ENCODE peak calls at places on chromosomes 2 and 18, in six cellular contexts. One of them, this sample, is unnamed.

GRCh38 chr2:181528441-181528840 is 71.3 kb downstream of the ITGA4 start:
- DNase-seq in heart right ventricle: no peak
- DNase-seq in SHP77: no peak
- DNase-seq in AG09319: no peak
- DNase-seq in T-helper 1 cell: no peak
- DNase-seq in H9: no peak
- DNase-seq in this sample: no peak

GRCh38 chr18:60215432-60215831 is 157.1 kb downstream of the MC4R start:
- DNase-seq in heart right ventricle: no peak
- DNase-seq in SHP77: no peak
- DNase-seq in AG09319: no peak
- DNase-seq in T-helper 1 cell: no peak
- DNase-seq in H9: no peak
- DNase-seq in this sample: no peak

GRCh38 chr2:10916953-10917352 is 5.2 kb downstream of the KCNF1 start:
- DNase-seq in heart right ventricle: no peak
- DNase-seq in SHP77: no peak
- DNase-seq in AG09319: no peak
- DNase-seq in T-helper 1 cell: no peak
- DNase-seq in H9: peak
- DNase-seq in this sample: no peak

GRCh38 chr2:72915907-72916742 is 1.2 kb upstream of the EMX1 start:
- DNase-seq in heart right ventricle: no peak
- DNase-seq in SHP77: no peak
- DNase-seq in AG09319: no peak
- DNase-seq in T-helper 1 cell: peak
- DNase-seq in H9: peak
- DNase-seq in this sample: no peak

GRCh38 chr2:43344911-43345373 is 118.5 kb upstream of the ZFP36L2 start:
- DNase-seq in heart right ventricle: no peak
- DNase-seq in SHP77: no peak
- DNase-seq in AG09319: no peak
- DNase-seq in T-helper 1 cell: no peak
- DNase-seq in H9: no peak
- DNase-seq in this sample: no peak

GRCh38 chr2:219539926-219540678 is 3.5 kb downstream of the CHPF start:
- DNase-seq in heart right ventricle: no peak
- DNase-seq in SHP77: no peak
- DNase-seq in AG09319: no peak
- DNase-seq in T-helper 1 cell: no peak
- DNase-seq in H9: no peak
- DNase-seq in this sample: no peak

GRCh38 chr18:46294325-46294724 is 190.1 kb downstream of the HAUS1 start:
- DNase-seq in heart right ventricle: no peak
- DNase-seq in SHP77: no peak
- DNase-seq in AG09319: no peak
- DNase-seq in T-helper 1 cell: no peak
- DNase-seq in H9: peak
- DNase-seq in this sample: no peak

GRCh38 chr2:60460577-60461420 is 92.7 kb downstream of the BCL11A start:
- DNase-seq in heart right ventricle: no peak
- DNase-seq in SHP77: no peak
- DNase-seq in AG09319: no peak
- DNase-seq in T-helper 1 cell: no peak
- DNase-seq in H9: no peak
- DNase-seq in this sample: no peak

GRCh38 chr2:27809761-27810241 is 38.3 kb downstream of the MRPL33 start:
- DNase-seq in heart right ventricle: no peak
- DNase-seq in SHP77: no peak
- DNase-seq in AG09319: no peak
- DNase-seq in T-helper 1 cell: peak
- DNase-seq in H9: no peak
- DNase-seq in this sample: no peak

GRCh38 chr2:217666338-217666737 is 336.5 kb downstream of the TNS1 start:
- DNase-seq in heart right ventricle: no peak
- DNase-seq in SHP77: no peak
- DNase-seq in AG09319: no peak
- DNase-seq in T-helper 1 cell: no peak
- DNase-seq in H9: no peak
- DNase-seq in this sample: no peak

GRCh38 chr2:656676-657075 is 20.5 kb downstream of the TMEM18 start:
- DNase-seq in heart right ventricle: no peak
- DNase-seq in SHP77: no peak
- DNase-seq in AG09319: no peak
- DNase-seq in T-helper 1 cell: no peak
- DNase-seq in H9: no peak
- DNase-seq in this sample: no peak

GRCh38 chr2:176960736-176961135 is 251.9 kb upstream of the HNRNPA3 start:
- DNase-seq in heart right ventricle: no peak
- DNase-seq in SHP77: no peak
- DNase-seq in AG09319: no peak
- DNase-seq in T-helper 1 cell: no peak
- DNase-seq in H9: no peak
- DNase-seq in this sample: no peak

GRCh38 chr2:238094438-238095022 is 5.6 kb upstream of the ESPNL start:
- DNase-seq in heart right ventricle: no peak
- DNase-seq in SHP77: no peak
- DNase-seq in AG09319: no peak
- DNase-seq in T-helper 1 cell: no peak
- DNase-seq in H9: no peak
- DNase-seq in this sample: no peak

GRCh38 chr2:48946444-48947048 is 191.0 kb upstream of the LHCGR start:
- DNase-seq in heart right ventricle: no peak
- DNase-seq in SHP77: peak
- DNase-seq in AG09319: no peak
- DNase-seq in T-helper 1 cell: peak
- DNase-seq in H9: peak
- DNase-seq in this sample: peak

GRCh38 chr2:178799305-178799704 is 7.9 kb downstream of the TTN start:
- DNase-seq in heart right ventricle: no peak
- DNase-seq in SHP77: no peak
- DNase-seq in AG09319: no peak
- DNase-seq in T-helper 1 cell: no peak
- DNase-seq in H9: no peak
- DNase-seq in this sample: no peak

GRCh38 chr2:229714736-229715541 is 584 bp upstream of the DNER start:
- DNase-seq in heart right ventricle: peak
- DNase-seq in SHP77: peak
- DNase-seq in AG09319: peak
- DNase-seq in T-helper 1 cell: peak
- DNase-seq in H9: peak
- DNase-seq in this sample: no peak

GRCh38 chr18:52310651-52311050 is 29.3 kb upstream of the DCC start:
- DNase-seq in heart right ventricle: no peak
- DNase-seq in SHP77: no peak
- DNase-seq in AG09319: no peak
- DNase-seq in T-helper 1 cell: no peak
- DNase-seq in H9: no peak
- DNase-seq in this sample: no peak

GRCh38 chr2:24708537-24709152 is 84.5 kb downstream of the PTRHD1 start:
- DNase-seq in heart right ventricle: no peak
- DNase-seq in SHP77: no peak
- DNase-seq in AG09319: no peak
- DNase-seq in T-helper 1 cell: no peak
- DNase-seq in H9: no peak
- DNase-seq in this sample: no peak

GRCh38 chr2:17309741-17310339 is 208.4 kb downstream of the RAD51AP2 start:
- DNase-seq in heart right ventricle: no peak
- DNase-seq in SHP77: peak
- DNase-seq in AG09319: peak
- DNase-seq in T-helper 1 cell: peak
- DNase-seq in H9: peak
- DNase-seq in this sample: no peak

GRCh38 chr2:151766421-151767153 is 32.3 kb upstream of the NEB start:
- DNase-seq in heart right ventricle: no peak
- DNase-seq in SHP77: no peak
- DNase-seq in AG09319: no peak
- DNase-seq in T-helper 1 cell: peak
- DNase-seq in H9: no peak
- DNase-seq in this sample: no peak

GRCh38 chr2:149989447-149990063 is 402.0 kb upstream of the MMADHC start:
- DNase-seq in heart right ventricle: no peak
- DNase-seq in SHP77: no peak
- DNase-seq in AG09319: no peak
- DNase-seq in T-helper 1 cell: no peak
- DNase-seq in H9: no peak
- DNase-seq in this sample: no peak

GRCh38 chr2:174025271-174026121 is 60.3 kb upstream of the SP3 start:
- DNase-seq in heart right ventricle: peak
- DNase-seq in SHP77: no peak
- DNase-seq in AG09319: peak
- DNase-seq in T-helper 1 cell: no peak
- DNase-seq in H9: no peak
- DNase-seq in this sample: no peak

GRCh38 chr18:64052772-64053171 is 82.9 kb downstream of the SERPINB8 start:
- DNase-seq in heart right ventricle: no peak
- DNase-seq in SHP77: no peak
- DNase-seq in AG09319: no peak
- DNase-seq in T-helper 1 cell: no peak
- DNase-seq in H9: no peak
- DNase-seq in this sample: no peak

GRCh38 chr18:80103231-80103630 is 5.8 kb upstream of the ADNP2 start:
- DNase-seq in heart right ventricle: no peak
- DNase-seq in SHP77: no peak
- DNase-seq in AG09319: no peak
- DNase-seq in T-helper 1 cell: no peak
- DNase-seq in H9: no peak
- DNase-seq in this sample: no peak

GRCh38 chr2:60317831-60318230 is 235.6 kb downstream of the BCL11A start:
- DNase-seq in heart right ventricle: no peak
- DNase-seq in SHP77: no peak
- DNase-seq in AG09319: no peak
- DNase-seq in T-helper 1 cell: no peak
- DNase-seq in H9: peak
- DNase-seq in this sample: no peak

GRCh38 chr2:85536479-85536878 is 2.5 kb upstream of the MAT2A start:
- DNase-seq in heart right ventricle: no peak
- DNase-seq in SHP77: no peak
- DNase-seq in AG09319: no peak
- DNase-seq in T-helper 1 cell: no peak
- DNase-seq in H9: no peak
- DNase-seq in this sample: no peak

GRCh38 chr2:171522804-171523338 is 597 bp downstream of the CYBRD1 start:
- DNase-seq in heart right ventricle: peak
- DNase-seq in SHP77: no peak
- DNase-seq in AG09319: no peak
- DNase-seq in T-helper 1 cell: peak
- DNase-seq in H9: peak
- DNase-seq in this sample: no peak

GRCh38 chr2:43041661-43042360 is 184.6 kb downstream of the ZFP36L2 start:
- DNase-seq in heart right ventricle: no peak
- DNase-seq in SHP77: no peak
- DNase-seq in AG09319: peak
- DNase-seq in T-helper 1 cell: no peak
- DNase-seq in H9: peak
- DNase-seq in this sample: no peak

GRCh38 chr2:172280820-172281454 is 146.4 kb upstream of the ITGA6 start:
- DNase-seq in heart right ventricle: no peak
- DNase-seq in SHP77: no peak
- DNase-seq in AG09319: no peak
- DNase-seq in T-helper 1 cell: no peak
- DNase-seq in H9: no peak
- DNase-seq in this sample: no peak

GRCh38 chr2:221780281-221780688 is 208.2 kb upstream of the EPHA4 start:
- DNase-seq in heart right ventricle: no peak
- DNase-seq in SHP77: no peak
- DNase-seq in AG09319: no peak
- DNase-seq in T-helper 1 cell: no peak
- DNase-seq in H9: no peak
- DNase-seq in this sample: no peak

GRCh38 chr18:3466051-3466450 is 16.1 kb downstream of the TGIF1 start:
- DNase-seq in heart right ventricle: no peak
- DNase-seq in SHP77: no peak
- DNase-seq in AG09319: no peak
- DNase-seq in T-helper 1 cell: no peak
- DNase-seq in H9: no peak
- DNase-seq in this sample: no peak

GRCh38 chr2:209977386-209978239 is 24.8 kb upstream of the RPE start:
- DNase-seq in heart right ventricle: no peak
- DNase-seq in SHP77: peak
- DNase-seq in AG09319: no peak
- DNase-seq in T-helper 1 cell: peak
- DNase-seq in H9: no peak
- DNase-seq in this sample: no peak

This sample was measured in T-cell.